ENCODE peak calls at places on chromosomes 7 and 10, in four cellular contexts. P is activated gamma-delta T cell treated with anti-CD3 and anti-CD28 coated beads, Interleukin-2, amount 50 U/mL, for 16 hours; C is cerebellum; N is GM10248. L is an unnamed sample.

GRCh38 chr7:80287400-80288174 is 153.0 kb downstream of the GNAI1 start:
- DNase-seq in C (no peak), N (no peak), P (no peak), L (no peak)

GRCh38 chr10:61163403-61163802 is 219.4 kb upstream of the RHOBTB1 start:
- DNase-seq in C (no peak), N (no peak), P (no peak), L (no peak)

GRCh38 chr7:17902599-17902998 is 37.7 kb downstream of the SNX13 start:
- DNase-seq in N (no peak), C (no peak), P (no peak), L (no peak)

GRCh38 chr10:60990663-60991062 is 46.7 kb upstream of the RHOBTB1 start:
- DNase-seq in P (no peak), N (no peak), C (no peak), L (no peak)

GRCh38 chr10:94500063-94500462 is 45.5 kb upstream of the HELLS start:
- DNase-seq in N (no peak), C (no peak), P (no peak), L (peak)

GRCh38 chr7:11343818-11344413 is 370.2 kb downstream of the PHF14 start:
- DNase-seq in C (peak), P (no peak), N (peak), L (peak)

GRCh38 chr10:104750306-104750705 is 109.2 kb downstream of the SORCS3 start:
- DNase-seq in C (no peak), N (no peak), P (no peak), L (no peak)

GRCh38 chr7:155258233-155258575 is 39.5 kb upstream of the INSIG1 start:
- DNase-seq in N (no peak), C (peak), P (no peak), L (no peak)

GRCh38 chr7:148982596-148983219 is 45.6 kb downstream of the PDIA4 start:
- DNase-seq in N (no peak), P (no peak), C (peak), L (peak)

GRCh38 chr7:151831606-151832005 is 45.3 kb downstream of the PRKAG2 start:
- DNase-seq in C (no peak), N (no peak), P (no peak), L (no peak)

GRCh38 chr7:138727336-138728099 is 26.4 kb upstream of the SVOPL start:
- DNase-seq in C (no peak), N (no peak), P (no peak), L (no peak)

GRCh38 chr7:121608785-121609184 is 212.7 kb upstream of the FAM3C start:
- DNase-seq in C (peak), N (no peak), P (no peak), L (no peak)

GRCh38 chr7:69868921-69869320 is 270.6 kb downstream of the AUTS2 start:
- DNase-seq in P (no peak), N (no peak), C (no peak), L (no peak)

GRCh38 chr7:70432567-70433001 is 699.4 kb upstream of the GALNT17 start:
- DNase-seq in P (no peak), C (peak), N (no peak), L (no peak)

GRCh38 chr10:35420827-35421552 is 84.7 kb downstream of the CCNY start:
- DNase-seq in N (no peak), C (no peak), P (no peak), L (no peak)

GRCh38 chr7:52017802-52018679 is 701.4 kb upstream of the COBL start:
- DNase-seq in C (no peak), N (peak), P (no peak), L (peak)

GRCh38 chr7:5324961-5325360 is 42.2 kb downstream of the SLC29A4 start:
- DNase-seq in P (no peak), N (no peak), C (no peak), L (no peak)

GRCh38 chr7:100744605-100745004 is 11.2 kb downstream of the ZAN start:
- DNase-seq in C (no peak), P (no peak), N (no peak), L (no peak)

GRCh38 chr10:71456631-71457030 is 59.9 kb downstream of the CDH23 start:
- DNase-seq in C (no peak), P (no peak), N (no peak), L (no peak)

GRCh38 chr10:133401500-133401899 is 7.5 kb downstream of the MTG1 start:
- DNase-seq in N (no peak), C (no peak), P (no peak), L (no peak)

GRCh38 chr10:86872757-86873156 is 84.7 kb downstream of the MMRN2 start:
- DNase-seq in N (no peak), C (no peak), P (no peak), L (no peak)

GRCh38 chr7:69654381-69654780 is 56.1 kb downstream of the AUTS2 start:
- DNase-seq in C (no peak), N (no peak), P (no peak), L (peak)

GRCh38 chr10:76067447-76067846 is 636.0 kb downstream of the LRMDA start:
- DNase-seq in C (no peak), N (no peak), P (no peak), L (no peak)

GRCh38 chr7:130887182-130888016 is 153.4 kb upstream of the KLF14 start:
- DNase-seq in P (no peak), N (no peak), C (no peak), L (no peak)

L was measured in NB4.